ENCODE peak calls at places on chromosomes 6 and 20, in nine cellular contexts. F is activated CD4-positive, alpha-beta T cell treated with anti-CD3 and anti-CD28 coated beads for 36 hours; Y is activated naive CD4-positive, alpha-beta T cell; M is T-helper 1 cell; P is NCI-H748 treated with DMSO at 0.1 percent for 48 hours; L is T-helper 17 cell; H is AG09309; D is pons; K is NCI-H460. G is an unnamed sample.

GRCh38 chr6:150492507-150492906 is 107.2 kb upstream of the PLEKHG1 start:
- DNase-seq in F (peak), Y (no peak), M (no peak), P (no peak), L (no peak), H (no peak), D (no peak), K (no peak), G (no peak)

GRCh38 chr20:49575551-49576060 is 7.7 kb upstream of the PTGIS start:
- DNase-seq in F (no peak), Y (no peak), M (no peak), P (no peak), L (no peak), H (no peak), D (no peak), K (no peak), G (peak)

GRCh38 chr6:128216917-128217316 is 303.5 kb downstream of the PTPRK start:
- DNase-seq in F (no peak), Y (no peak), M (no peak), P (no peak), L (no peak), H (no peak), D (no peak), K (no peak), G (no peak)

GRCh38 chr20:62925420-62926228 is 681 bp downstream of the DIDO1 start:
- DNase-seq in F (peak), Y (peak), M (peak), P (no peak), L (peak), H (no peak), D (no peak), K (no peak), G (no peak)

GRCh38 chr6:90230547-90231240 is 65.9 kb downstream of the BACH2 start:
- DNase-seq in F (no peak), Y (no peak), M (no peak), P (no peak), L (no peak), H (no peak), D (no peak), K (no peak), G (no peak)

GRCh38 chr6:165231581-165232276 is 77.7 kb downstream of the C6orf118 start:
- DNase-seq in F (no peak), Y (no peak), M (no peak), P (peak), L (no peak), H (peak), D (peak), K (peak), G (peak)

GRCh38 chr6:36827261-36828079 is 11.8 kb downstream of the CPNE5 start:
- DNase-seq in F (peak), Y (no peak), M (no peak), P (no peak), L (no peak), H (peak), D (peak), K (no peak), G (no peak)

GRCh38 chr6:14499804-14500203 is 382.2 kb downstream of the CD83 start:
- DNase-seq in F (no peak), Y (no peak), M (no peak), P (no peak), L (no peak), H (peak), D (no peak), K (peak), G (no peak)

GRCh38 chr6:25872804-25873203 is 1.2 kb downstream of the SLC17A3 start:
- DNase-seq in F (peak), Y (no peak), M (no peak), P (no peak), L (peak), H (no peak), D (no peak), K (no peak), G (no peak)

GRCh38 chr6:15131234-15132195 is 114.4 kb upstream of the JARID2 start:
- DNase-seq in F (no peak), Y (no peak), M (no peak), P (no peak), L (no peak), H (no peak), D (no peak), K (no peak), G (no peak)

GRCh38 chr20:44309763-44310663 is 989 bp downstream of the FITM2 start:
- DNase-seq in F (peak), Y (no peak), M (no peak), P (no peak), L (no peak), H (peak), D (peak), K (no peak), G (no peak)

GRCh38 chr6:63437058-63437457 is 117.3 kb upstream of the LGSN start:
- DNase-seq in F (no peak), Y (no peak), M (no peak), P (no peak), L (no peak), H (no peak), D (no peak), K (no peak), G (no peak)

GRCh38 chr6:148653138-148653776 is 93.6 kb upstream of the UST start:
- DNase-seq in F (no peak), Y (no peak), M (no peak), P (no peak), L (no peak), H (no peak), D (no peak), K (no peak), G (no peak)

GRCh38 chr6:30378290-30378937 is 33.5 kb downstream of the RPP21 start:
- DNase-seq in F (no peak), Y (no peak), M (no peak), P (no peak), L (no peak), H (no peak), D (no peak), K (peak), G (no peak)

GRCh38 chr6:140082867-140083297 is 708.4 kb upstream of the CITED2 start:
- DNase-seq in F (no peak), Y (no peak), M (no peak), P (no peak), L (no peak), H (no peak), D (peak), K (no peak), G (no peak)

GRCh38 chr20:1527923-1528322 is 29.6 kb downstream of the SIRPD start:
- DNase-seq in F (no peak), Y (no peak), M (no peak), P (no peak), L (no peak), H (no peak), D (no peak), K (no peak), G (no peak)

GRCh38 chr20:43508106-43508505 is 609 bp downstream of the L3MBTL1 start:
- DNase-seq in F (peak), Y (no peak), M (no peak), P (no peak), L (no peak), H (no peak), D (no peak), K (no peak), G (no peak)

GRCh38 chr20:47676219-47676721 is 109.0 kb downstream of the SULF2 start:
- DNase-seq in F (no peak), Y (no peak), M (no peak), P (no peak), L (no peak), H (no peak), D (no peak), K (no peak), G (no peak)

GRCh38 chr20:48614593-48615274 is 213.1 kb downstream of the PREX1 start:
- DNase-seq in F (no peak), Y (no peak), M (no peak), P (no peak), L (no peak), H (no peak), D (no peak), K (no peak), G (no peak)

GRCh38 chr6:135261872-135262725 is 81.0 kb downstream of the MYB start:
- DNase-seq in F (no peak), Y (no peak), M (no peak), P (no peak), L (no peak), H (no peak), D (no peak), K (no peak), G (no peak)

GRCh38 chr6:35663447-35664235 is 25.1 kb downstream of the FKBP5 start:
- DNase-seq in F (no peak), Y (no peak), M (no peak), P (no peak), L (no peak), H (no peak), D (no peak), K (no peak), G (no peak)

GRCh38 chr6:112296122-112296521 is 41.8 kb upstream of the LAMA4 start:
- DNase-seq in F (peak), Y (no peak), M (no peak), P (no peak), L (no peak), H (no peak), D (peak), K (no peak), G (no peak)

GRCh38 chr20:8388146-8388545 is 256.1 kb downstream of the PLCB1 start:
- DNase-seq in F (no peak), Y (no peak), M (no peak), P (no peak), L (no peak), H (peak), D (peak), K (no peak), G (no peak)

GRCh38 chr6:137353346-137353745 is 134.2 kb upstream of the IFNGR1 start:
- DNase-seq in F (no peak), Y (no peak), M (no peak), P (no peak), L (no peak), H (no peak), D (no peak), K (peak), G (no peak)

GRCh38 chr6:53924821-53925422 is 130.1 kb downstream of the LRRC1 start:
- DNase-seq in F (no peak), Y (no peak), M (no peak), P (no peak), L (no peak), H (no peak), D (no peak), K (no peak), G (no peak)

GRCh38 chr6:149840345-149841075 is 23.6 kb downstream of the LRP11 start:
- DNase-seq in F (peak), Y (no peak), M (no peak), P (peak), L (no peak), H (no peak), D (peak), K (no peak), G (peak)

GRCh38 chr20:19463597-19463996 is 251.2 kb downstream of the SLC24A3 start:
- DNase-seq in F (no peak), Y (no peak), M (no peak), P (no peak), L (no peak), H (no peak), D (no peak), K (no peak), G (no peak)

GRCh38 chr6:57013501-57013900 is 33.0 kb upstream of the KIAA1586 start:
- DNase-seq in F (no peak), Y (no peak), M (no peak), P (no peak), L (no peak), H (peak), D (no peak), K (no peak), G (no peak)

GRCh38 chr6:26284537-26285142 is 80.4 kb upstream of the BTN3A2 start:
- DNase-seq in F (peak), Y (peak), M (no peak), P (no peak), L (peak), H (no peak), D (no peak), K (peak), G (no peak)

GRCh38 chr6:1389791-1390070 is 355 bp downstream of the FOXF2 start:
- DNase-seq in F (no peak), Y (no peak), M (no peak), P (no peak), L (no peak), H (no peak), D (no peak), K (no peak), G (no peak)

GRCh38 chr20:23417861-23418260 is 3.4 kb downstream of the NAPB start:
- DNase-seq in F (no peak), Y (no peak), M (no peak), P (no peak), L (no peak), H (no peak), D (no peak), K (no peak), G (no peak)

GRCh38 chr20:46468508-46468907 is 44.9 kb downstream of the ZNF334 start:
- DNase-seq in F (no peak), Y (no peak), M (no peak), P (no peak), L (no peak), H (no peak), D (no peak), K (no peak), G (no peak)

GRCh38 chr20:41078329-41078728 is 49.7 kb downstream of the TOP1 start:
- DNase-seq in F (no peak), Y (no peak), M (no peak), P (no peak), L (no peak), H (peak), D (peak), K (peak), G (no peak)

GRCh38 chr6:3829285-3829684 is 19.9 kb upstream of the FAM50B start:
- DNase-seq in F (no peak), Y (no peak), M (no peak), P (no peak), L (no peak), H (no peak), D (no peak), K (no peak), G (no peak)